ENCODE peak calls at places on chromosome 17, in seven cellular contexts. X is GM12878, Y is K562, K is HepG2, V is HCT116, C is H1, D is SK-N-SH. B is an unnamed sample.

GRCh38 chr17:6297960-6298359 is 137.0 kb downstream of the AIPL1 start:
- DNase-seq in X (no peak), Y (no peak), K (no peak), V (no peak), C (no peak), D (no peak), B (no peak)

GRCh38 chr17:77479817-77480508 is 339.2 kb downstream of the SEC14L1 start:
- DNase-seq in X (no peak), Y (no peak), K (no peak), V (no peak), C (no peak), D (peak; percentile 95), B (no peak)

GRCh38 chr17:50871369-50871768 is 5.2 kb upstream of the TOB1 start:
- DNase-seq in X (no peak), Y (no peak), K (no peak), V (no peak), C (no peak), D (no peak), B (no peak)

GRCh38 chr17:148757-149156 is 11.4 kb downstream of the SCGB1C2 start:
- DNase-seq in X (no peak), Y (no peak), K (no peak), V (no peak), C (no peak), D (no peak), B (no peak)

GRCh38 chr17:1959871-1960569 is 65.1 kb downstream of the RTN4RL1 start:
- DNase-seq in X (no peak), Y (no peak), K (no peak), V (no peak), C (no peak), D (no peak), B (no peak)

GRCh38 chr17:39639566-39640458 is 2.9 kb downstream of the STARD3 start:
- DNase-seq in X (no peak), Y (no peak), K (no peak), V (no peak), C (no peak), D (no peak), B (no peak)

GRCh38 chr17:79393358-79394038 is 217.4 kb downstream of the RBFOX3 start:
- DNase-seq in X (no peak), Y (peak; percentile 83), K (peak; percentile 50), V (peak; percentile 37), C (peak; percentile 57), D (peak; percentile 97), B (peak; percentile 81)

GRCh38 chr17:67239597-67239996 is 5.4 kb downstream of the HELZ start:
- DNase-seq in X (no peak), Y (no peak), K (no peak), V (no peak), C (no peak), D (no peak), B (no peak)

GRCh38 chr17:27539152-27539551 is 82.9 kb downstream of the KSR1 start:
- DNase-seq in X (no peak), Y (no peak), K (no peak), V (no peak), C (no peak), D (no peak), B (no peak)

GRCh38 chr17:45705123-45706009 is 78.8 kb upstream of the CRHR1 start:
- DNase-seq in X (no peak), Y (peak; percentile 20), K (peak; percentile 77), V (peak; percentile 91), C (no peak), D (no peak), B (no peak)
- TF ChIP-seq JUND in X (no peak), Y (peak; percentile 93), K (peak; percentile 74), V (peak; percentile 100), C (no peak), D (no peak), B (no peak)

DNA sequence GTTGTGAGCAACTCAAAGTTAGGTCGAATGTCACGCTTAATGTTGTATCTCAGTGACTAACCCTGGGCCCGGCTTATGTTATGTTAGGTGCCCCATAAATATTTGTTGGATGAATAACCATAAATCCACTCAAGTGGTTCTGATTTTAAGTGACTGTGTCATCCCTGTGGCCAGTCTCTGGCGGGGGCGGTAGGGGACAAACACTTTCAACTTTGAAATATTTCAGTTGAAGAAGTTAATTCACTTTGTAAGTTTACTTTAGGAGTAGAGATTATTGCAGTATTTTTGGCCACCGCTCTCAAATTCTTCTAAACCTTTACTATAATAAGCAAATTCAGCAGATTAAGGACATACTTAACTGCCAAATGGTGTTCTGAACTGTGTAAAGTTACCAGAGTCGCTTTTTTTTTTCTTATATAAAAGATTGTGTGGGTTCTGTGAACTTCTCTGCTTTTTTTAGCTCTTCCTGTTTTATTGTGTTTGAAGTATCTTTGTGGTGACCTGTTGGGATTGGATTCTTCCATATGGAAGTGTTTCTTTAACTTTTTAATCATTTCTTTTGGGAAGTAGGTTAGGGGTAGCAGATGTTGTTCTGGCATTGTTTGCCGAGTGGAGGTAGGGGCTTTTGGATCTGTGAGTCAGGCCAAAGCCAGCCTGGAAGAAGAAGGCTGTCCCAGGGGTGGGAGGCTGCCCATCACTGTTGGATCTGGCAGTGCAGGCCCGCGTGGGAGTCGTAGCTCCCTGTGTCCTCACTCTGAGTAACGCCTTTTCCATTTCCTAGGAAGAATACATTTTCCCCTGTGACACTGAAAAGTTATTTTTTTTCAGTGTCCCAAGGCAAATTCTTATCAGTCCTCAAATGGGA is 61.4 kb upstream of the TBX2 start:
- DNase-seq in X (no peak), Y (no peak), K (peak; percentile 50), V (peak; percentile 84), C (no peak), D (no peak), B (no peak)
- TF ChIP-seq JUND in X (no peak), Y (no peak), K (no peak), V (peak; percentile 99), C (no peak), D (peak; percentile 97), B (no peak)

GRCh38 chr17:48155889-48156670 is 48.5 kb downstream of the SNX11 start:
- DNase-seq in X (no peak), Y (no peak), K (no peak), V (no peak), C (no peak), D (no peak), B (no peak)
- TF ChIP-seq JUND in X (no peak), Y (no peak), K (no peak), V (no peak), C (no peak), D (no peak), B (no peak)

DNA sequence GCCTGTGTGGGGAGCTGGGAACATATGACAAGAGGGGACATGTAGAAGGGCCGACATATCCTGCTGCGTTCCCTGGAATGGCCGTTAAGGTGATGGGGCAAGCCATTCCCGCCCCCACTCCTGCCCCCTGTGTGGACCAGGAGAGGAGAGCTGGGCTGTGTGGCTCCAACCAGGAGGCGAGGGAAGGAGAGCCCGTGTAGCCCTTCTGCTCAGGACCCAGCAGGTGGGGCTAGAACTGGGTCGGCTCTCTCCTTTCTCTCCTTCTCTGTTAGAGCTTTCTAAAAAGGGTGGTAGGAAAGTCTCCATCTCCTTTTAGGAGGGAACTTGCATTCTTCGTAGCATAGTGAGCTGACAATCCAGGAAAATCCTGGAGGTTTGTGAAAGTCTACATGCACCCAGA is 12.8 kb downstream of the SPHK1 start:
- DNase-seq in X (no peak), Y (no peak), K (no peak), V (no peak), C (no peak), D (no peak), B (no peak)
- TF ChIP-seq JUND in X (no peak), Y (no peak), K (no peak), V (no peak), C (no peak), D (no peak), B (no peak)

GRCh38 chr17:4536742-4537411 is 18.3 kb downstream of the MYBBP1A start:
- DNase-seq in X (no peak), Y (no peak), K (no peak), V (no peak), C (no peak), D (no peak), B (no peak)

GRCh38 chr17:4539025-4539424 is 16.2 kb downstream of the MYBBP1A start:
- DNase-seq in X (no peak), Y (no peak), K (no peak), V (no peak), C (no peak), D (no peak), B (no peak)

GRCh38 chr17:4538236-4539002 is 16.8 kb downstream of the MYBBP1A start:
- DNase-seq in X (no peak), Y (no peak), K (no peak), V (no peak), C (no peak), D (no peak), B (no peak)

GRCh38 chr17:4536259-4536741 is 18.9 kb downstream of the MYBBP1A start:
- DNase-seq in X (no peak), Y (peak; percentile 64), K (no peak), V (no peak), C (no peak), D (no peak), B (no peak)

DNA sequence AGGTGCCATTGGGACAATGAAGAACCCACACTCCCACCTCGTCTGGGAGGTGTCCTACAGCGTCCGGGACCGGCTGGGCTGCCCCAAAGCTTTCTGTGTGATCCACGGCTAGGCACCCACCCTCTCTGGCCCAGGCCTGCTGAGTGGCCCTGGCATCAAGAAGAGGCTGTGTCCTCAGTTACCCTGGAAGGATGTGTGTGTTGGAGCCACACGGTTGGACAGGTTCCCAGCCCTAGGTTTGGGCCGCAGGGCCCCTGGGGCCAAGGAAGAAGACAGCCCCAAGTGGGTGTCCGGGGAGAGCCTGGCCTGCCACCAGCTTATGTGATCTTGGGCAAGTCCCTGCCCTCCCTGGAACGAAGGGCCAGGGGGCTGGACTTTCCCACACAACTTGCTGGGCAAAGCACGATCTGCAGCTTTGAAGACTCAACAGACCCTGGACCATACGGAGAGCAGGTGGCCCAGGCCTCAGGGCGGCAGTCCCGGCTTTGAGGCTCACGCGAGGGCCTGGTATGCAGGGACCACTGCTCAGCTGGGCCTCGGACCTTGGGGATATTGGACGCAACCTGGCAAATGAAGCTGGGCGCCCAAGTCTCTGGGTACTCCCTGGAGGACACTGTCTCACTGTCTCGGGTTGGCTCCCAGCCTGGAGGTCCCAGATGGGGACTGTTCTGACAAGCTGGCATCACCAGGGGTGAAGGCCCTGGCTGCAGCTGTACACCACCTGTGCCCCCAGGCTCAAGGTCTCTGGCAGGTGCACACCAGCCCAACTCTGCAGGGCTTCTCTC is 17.5 kb downstream of the MYBBP1A start:
- DNase-seq in X (no peak), Y (no peak), K (no peak), V (no peak), C (no peak), D (no peak), B (no peak)
- TF ChIP-seq JUND in X (no peak), Y (no peak), K (no peak), V (no peak), C (no peak), D (no peak), B (no peak)